ENCODE peak calls at places on chromosomes 7 and 10, in seven cellular contexts. B is activated CD8-positive, alpha-beta T cell treated with anti-CD3 and anti-CD28 coated beads for 36 hours; M is astrocyte of the spinal cord; Q is neural crest cell; K is psoas muscle; H is CD8-positive, alpha-beta T cell; F is epithelial cell of esophagus. T is an unnamed sample.

GRCh38 chr10:44479306-44479705 is 94.4 kb upstream of the CXCL12 start:
- DNase-seq in B (no peak), M (no peak), Q (no peak), K (no peak), H (no peak), F (no peak), T (no peak)

GRCh38 chr7:304574-305409 is 14.8 kb downstream of the FOXL3 start:
- DNase-seq in B (no peak), M (no peak), Q (no peak), K (no peak), H (no peak), F (no peak), T (no peak)

GRCh38 chr10:6530211-6530840 is 49.8 kb downstream of the PRKCQ start:
- DNase-seq in B (peak), M (no peak), Q (no peak), K (no peak), H (peak), F (no peak), T (no peak)

GRCh38 chr7:69510114-69510513 is 88.2 kb upstream of the AUTS2 start:
- DNase-seq in B (no peak), M (no peak), Q (no peak), K (no peak), H (no peak), F (no peak), T (no peak)

GRCh38 chr10:80259405-80259871 is 30.0 kb downstream of the MAT1A start:
- DNase-seq in B (no peak), M (no peak), Q (no peak), K (no peak), H (no peak), F (peak), T (no peak)

GRCh38 chr7:96084880-96085551 is 236.9 kb downstream of the SLC25A13 start:
- DNase-seq in B (no peak), M (peak), Q (no peak), K (no peak), H (no peak), F (peak), T (no peak)

GRCh38 chr10:27285093-27285492 is 44.5 kb upstream of the ACBD5 start:
- DNase-seq in B (peak), M (peak), Q (no peak), K (no peak), H (no peak), F (peak), T (no peak)

GRCh38 chr7:140732436-140732835 is 35.9 kb downstream of the NDUFB2 start:
- DNase-seq in B (no peak), M (no peak), Q (no peak), K (no peak), H (no peak), F (no peak), T (no peak)

GRCh38 chr7:40232242-40232929 is 97.6 kb downstream of the SUGCT start:
- DNase-seq in B (peak), M (peak), Q (no peak), K (no peak), H (no peak), F (peak), T (peak)

GRCh38 chr7:21542891-21543527 is at the start of gene DNAH11:
- DNase-seq in B (peak), M (peak), Q (peak), K (peak), H (no peak), F (peak), T (peak)

GRCh38 chr10:69936091-69936490 is 116.6 kb upstream of the MACROH2A2 start:
- DNase-seq in B (peak), M (no peak), Q (no peak), K (no peak), H (no peak), F (no peak), T (peak)

GRCh38 chr10:69409968-69410367 is 6.8 kb downstream of the TACR2 start:
- DNase-seq in B (no peak), M (no peak), Q (no peak), K (peak), H (no peak), F (no peak), T (no peak)

GRCh38 chr7:72818663-72819366 is 9.2 kb downstream of the TYW1B start:
- DNase-seq in B (no peak), M (no peak), Q (no peak), K (no peak), H (no peak), F (no peak), T (no peak)

GRCh38 chr7:90751595-90751994 is 155.5 kb downstream of the CDK14 start:
- DNase-seq in B (no peak), M (no peak), Q (no peak), K (no peak), H (no peak), F (no peak), T (no peak)

GRCh38 chr10:103504181-103504783 is 10.8 kb downstream of the NEURL1 start:
- DNase-seq in B (peak), M (peak), Q (no peak), K (no peak), H (no peak), F (peak), T (peak)

GRCh38 chr7:102284891-102285540 is 1.7 kb upstream of the SH2B2 start:
- DNase-seq in B (peak), M (no peak), Q (no peak), K (peak), H (no peak), F (no peak), T (no peak)

GRCh38 chr10:101782811-101783735 is at the start of gene NPM3:
- DNase-seq in B (peak), M (peak), Q (peak), K (peak), H (peak), F (peak), T (peak)

GRCh38 chr10:61283066-61283465 is 170.1 kb downstream of the TMEM26 start:
- DNase-seq in B (peak), M (no peak), Q (no peak), K (no peak), H (no peak), F (no peak), T (no peak)

GRCh38 chr7:1679326-1679965 is 9.4 kb downstream of the ELFN1 start:
- DNase-seq in B (no peak), M (no peak), Q (no peak), K (no peak), H (no peak), F (no peak), T (no peak)

GRCh38 chr7:148535227-148535626 is 55.3 kb upstream of the C7orf33 start:
- DNase-seq in B (peak), M (no peak), Q (no peak), K (no peak), H (no peak), F (peak), T (peak)

GRCh38 chr7:94595717-94596116 is 60.2 kb downstream of the SGCE start:
- DNase-seq in B (peak), M (no peak), Q (no peak), K (no peak), H (no peak), F (no peak), T (no peak)

GRCh38 chr10:122487231-122487765 is 25.9 kb downstream of the HTRA1 start:
- DNase-seq in B (no peak), M (peak), Q (no peak), K (no peak), H (no peak), F (peak), T (no peak)

GRCh38 chr10:32341596-32341995 is 5.4 kb downstream of the EPC1 start:
- DNase-seq in B (no peak), M (no peak), Q (no peak), K (no peak), H (no peak), F (no peak), T (no peak)

GRCh38 chr10:29535012-29535777 is 99.6 kb downstream of the SVIL start:
- DNase-seq in B (peak), M (peak), Q (peak), K (peak), H (no peak), F (peak), T (no peak)
- TF ChIP-seq CTCF in B (peak), M (peak), Q (peak), K (peak), H (no peak), F (peak), T (peak)

DNA sequence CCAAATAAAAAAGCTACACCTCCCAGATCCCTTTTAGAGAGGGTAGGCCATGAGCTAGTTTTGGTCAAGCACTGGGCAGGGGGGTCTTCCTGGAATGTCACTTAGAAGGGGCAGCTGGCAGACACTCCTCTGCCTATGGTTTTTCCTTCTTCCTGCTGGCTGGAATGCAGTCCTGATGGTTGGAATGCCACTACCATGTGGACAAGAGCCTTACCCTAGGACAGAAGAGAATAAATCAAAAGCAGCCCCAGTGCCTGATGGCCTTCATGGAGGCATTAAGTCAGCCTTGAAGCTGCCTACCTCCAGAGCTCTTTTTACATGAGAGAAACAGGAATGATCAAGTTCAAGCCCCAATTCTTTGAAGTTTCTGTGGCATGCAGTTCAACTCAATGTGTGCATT is 43.5 kb upstream of the SORBS1 start:
- DNase-seq in B (no peak), M (no peak), Q (no peak), K (no peak), H (no peak), F (no peak), T (no peak)
- TF ChIP-seq CTCF in B (no peak), M (no peak), Q (no peak), K (no peak), H (no peak), F (no peak), T (no peak)

DNA sequence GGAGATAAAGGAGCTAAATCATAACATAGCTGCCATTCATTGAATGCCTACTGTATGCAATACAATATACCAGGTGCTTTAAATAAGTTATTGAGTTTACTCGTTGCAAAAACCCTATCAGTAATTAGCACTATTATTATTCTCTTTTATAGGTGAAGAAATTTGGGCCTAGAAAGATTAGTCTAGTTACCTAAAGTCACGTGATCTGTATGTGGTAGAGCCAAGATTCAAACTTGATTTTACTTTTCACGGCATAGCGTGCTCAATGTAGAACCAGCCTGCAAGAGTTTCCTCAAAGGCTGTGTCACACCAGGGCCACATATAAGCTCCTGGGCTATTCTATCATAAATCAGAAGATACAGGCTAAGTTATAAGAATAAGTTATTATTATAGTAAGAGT is 439.9 kb downstream of the GFRA1 start:
- DNase-seq in B (no peak), M (no peak), Q (no peak), K (no peak), H (no peak), F (no peak), T (no peak)
- TF ChIP-seq CTCF in B (no peak), M (no peak), Q (no peak), K (no peak), H (no peak), F (no peak), T (no peak)

DNA sequence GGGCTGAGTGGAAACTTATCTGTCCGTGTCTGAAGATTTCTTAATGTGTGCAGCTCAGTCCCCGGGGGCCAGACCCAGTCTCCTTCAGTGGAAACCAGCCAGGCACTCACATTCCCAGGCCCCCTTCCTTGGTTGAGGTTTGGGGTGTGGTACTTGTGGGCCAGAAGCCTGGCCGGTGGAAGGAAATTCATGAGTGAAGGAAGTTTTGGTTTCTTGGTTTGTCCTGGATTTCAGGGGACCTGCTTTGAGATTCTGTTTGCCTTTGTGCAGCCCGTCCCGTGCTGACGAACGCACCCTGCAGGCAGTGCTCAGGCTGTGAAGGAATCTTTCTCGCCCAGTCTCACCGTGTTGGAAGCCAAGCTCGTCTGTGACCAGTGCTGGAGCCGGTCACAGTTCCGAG is 2.9 kb downstream of the INPP5A start:
- DNase-seq in B (no peak), M (peak), Q (no peak), K (peak), H (no peak), F (peak), T (no peak)
- TF ChIP-seq CTCF in B (no peak), M (peak), Q (peak), K (no peak), H (no peak), F (peak), T (peak)

DNA sequence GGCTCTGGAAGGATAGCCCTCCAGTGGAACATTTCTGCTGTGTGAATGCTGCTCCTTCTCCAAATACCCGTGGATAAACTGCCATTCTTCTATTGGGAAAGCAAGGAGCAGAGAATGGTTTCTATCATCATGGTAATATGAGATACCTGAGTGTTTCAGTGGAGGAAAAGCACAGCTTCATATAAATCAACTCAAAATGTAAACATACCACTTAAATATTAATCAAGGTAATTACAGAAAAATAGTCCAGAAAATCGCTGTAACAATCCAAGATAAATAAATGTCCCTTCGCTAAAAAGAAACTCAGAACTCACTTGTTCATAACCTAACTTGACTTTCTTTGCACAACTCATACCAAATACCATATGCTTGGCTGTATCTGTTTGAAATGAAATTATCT is 635.8 kb downstream of the PARD3 start:
- DNase-seq in B (no peak), M (no peak), Q (no peak), K (no peak), H (no peak), F (no peak), T (no peak)
- TF ChIP-seq CTCF in B (no peak), M (no peak), Q (no peak), K (no peak), H (no peak), F (no peak), T (no peak)

DNA sequence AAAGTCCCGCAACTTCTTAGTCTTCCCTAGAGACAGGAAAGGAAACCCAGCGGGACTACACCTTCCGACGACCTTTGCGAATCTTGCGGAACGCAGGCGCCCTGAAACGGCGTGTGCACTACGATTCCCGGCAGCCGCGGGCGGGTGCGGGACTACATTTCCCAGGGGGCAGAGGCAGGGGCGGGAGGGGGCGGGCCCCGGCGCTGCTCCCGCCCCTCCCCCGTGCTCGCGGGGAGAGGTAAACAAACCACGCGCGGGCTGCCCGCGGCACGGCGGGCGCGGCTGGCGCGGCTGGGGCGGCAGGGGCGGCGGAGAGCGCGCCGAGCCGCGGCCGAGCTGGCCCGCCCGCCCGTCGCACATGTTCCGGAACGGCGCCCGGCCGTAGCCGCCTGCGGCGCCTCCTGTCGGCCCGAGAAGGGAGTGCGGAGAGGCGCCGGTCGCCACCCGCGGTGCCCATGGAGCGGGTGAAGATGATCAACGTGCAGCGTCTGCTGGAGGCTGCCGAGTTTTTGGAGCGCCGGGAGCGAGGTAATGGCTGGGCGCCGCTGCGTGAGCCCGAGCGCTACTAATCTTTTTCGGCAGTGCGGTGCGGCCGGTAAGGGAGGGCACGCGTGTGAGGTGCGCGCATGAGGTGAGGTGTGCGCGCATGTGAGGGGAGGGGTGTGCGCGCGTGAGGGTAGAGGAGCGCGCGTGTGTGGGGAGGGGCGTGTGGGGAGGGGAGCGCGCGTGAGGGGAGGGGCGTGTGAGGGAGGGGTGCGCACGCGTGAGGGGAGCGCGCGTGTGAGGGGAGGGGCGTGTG is 18.6 kb downstream of the MXI1 start:
- DNase-seq in B (peak), M (peak), Q (peak), K (peak), H (peak), F (peak), T (peak)
- TF ChIP-seq CTCF in B (peak), M (peak), Q (peak), K (peak), H (peak), F (peak), T (peak)

GRCh38 chr7:5303885-5304505 is 21.3 kb downstream of the SLC29A4 start:
- DNase-seq in B (no peak), M (no peak), Q (no peak), K (no peak), H (no peak), F (no peak), T (no peak)
- TF ChIP-seq CTCF in B (no peak), M (no peak), Q (no peak), K (no peak), H (no peak), F (no peak), T (no peak)

DNA sequence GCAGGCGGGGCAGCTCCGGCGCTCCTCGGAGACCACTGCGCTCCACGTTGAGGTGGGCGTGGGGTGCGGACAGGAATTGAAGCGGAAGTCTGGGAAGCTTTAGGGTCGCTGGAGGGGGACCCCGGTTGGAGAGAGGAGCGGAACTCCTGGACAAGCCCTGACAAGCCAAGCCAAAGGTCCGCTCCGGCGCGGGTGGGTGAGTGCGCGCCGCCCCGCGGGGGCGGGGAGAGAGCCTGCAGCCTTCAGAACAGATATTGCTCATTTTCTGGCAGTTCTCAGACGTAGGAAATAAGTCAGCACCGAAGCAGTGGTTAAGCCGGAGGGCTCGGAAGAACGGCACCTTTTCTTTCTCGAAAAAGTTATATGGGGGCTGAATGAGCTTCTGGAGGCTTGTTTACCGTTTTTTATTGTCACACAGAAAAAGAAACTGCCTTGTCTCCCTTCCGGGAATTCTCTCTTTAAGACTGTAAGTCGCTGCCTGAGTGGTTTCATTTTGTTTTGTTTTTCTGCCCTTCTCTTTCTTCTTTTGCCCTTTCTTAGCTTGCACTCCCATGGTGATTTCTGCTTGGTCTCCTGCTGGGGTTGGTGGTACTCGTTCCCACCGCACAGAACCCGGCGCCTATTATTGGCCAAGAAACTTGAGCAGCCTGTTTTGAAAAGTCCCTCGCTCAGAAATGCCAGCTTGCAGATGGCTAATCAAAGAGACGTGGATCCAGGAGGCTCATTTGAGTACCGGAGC is 732 bp downstream of the FAS start:
- DNase-seq in B (peak), M (peak), Q (no peak), K (peak), H (peak), F (peak), T (peak)
- TF ChIP-seq CTCF in B (no peak), M (peak), Q (peak), K (no peak), H (no peak), F (peak), T (peak)

DNA sequence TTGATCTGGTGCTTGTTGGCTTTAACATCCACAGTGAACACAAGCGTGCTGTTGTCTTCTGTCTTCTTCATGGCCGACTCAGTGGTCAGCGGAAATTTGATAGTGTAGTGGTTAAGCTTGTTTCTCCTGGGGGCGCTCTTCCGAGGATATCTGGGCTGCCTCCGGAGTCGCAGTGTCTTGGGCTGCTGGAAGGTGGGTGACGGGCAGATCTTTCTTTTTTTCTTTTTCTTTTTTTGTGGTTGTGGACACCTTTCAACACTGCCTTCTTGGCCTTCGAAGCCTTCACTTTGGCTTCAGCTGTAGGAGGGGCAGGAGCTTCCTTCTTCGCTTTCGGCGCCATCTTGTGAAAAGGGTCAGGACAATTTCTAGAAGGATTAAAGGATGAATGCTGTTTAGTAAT is 23.8 kb upstream of the RPA3 start:
- DNase-seq in B (no peak), M (no peak), Q (no peak), K (no peak), H (no peak), F (no peak), T (no peak)
- TF ChIP-seq CTCF in B (no peak), M (no peak), Q (no peak), K (no peak), H (no peak), F (no peak), T (no peak)

T was measured in GM13977.